ENCODE peak calls at places on chromosome 6, in six cellular contexts. I, S, J, G, N and V are unnamed samples.

GRCh38 chr6:142845143-142845571 is 99.8 kb downstream of the HIVEP2 start:
- DNase-seq in G (no peak), I (no peak), S (peak; percentile 45), N (peak; percentile 36), J (no peak), V (no peak)

GRCh38 chr6:95593025-95593424 is 15.7 kb downstream of the MANEA start:
- DNase-seq in N (no peak), J (no peak), I (no peak), S (no peak), G (no peak), V (no peak)

GRCh38 chr6:138830273-138830672 is 34.4 kb downstream of the ECT2L start:
- DNase-seq in G (no peak), I (no peak), N (no peak), J (no peak), S (no peak), V (no peak)

GRCh38 chr6:37205189-37205996 is 35.4 kb downstream of the PIM1 start:
- DNase-seq in N (no peak), J (no peak), G (no peak), I (no peak), S (no peak), V (no peak)

GRCh38 chr6:52409499-52409898 is 10.6 kb upstream of the EFHC1 start:
- DNase-seq in I (no peak), J (peak; percentile 72), S (no peak), N (peak; percentile 40), G (no peak), V (no peak)

GRCh38 chr6:150320450-150320849 is 48.4 kb upstream of the IYD start:
- DNase-seq in J (peak; percentile 21), G (peak; percentile 22), N (no peak), I (no peak), S (no peak), V (no peak)

GRCh38 chr6:1825926-1826325 is 216.2 kb downstream of the FOXC1 start:
- DNase-seq in S (no peak), N (no peak), I (no peak), G (no peak), J (peak; percentile 42), V (no peak)

GRCh38 chr6:142763205-142763604 is 181.8 kb downstream of the HIVEP2 start:
- DNase-seq in G (no peak), I (no peak), S (peak; percentile 63), J (peak; percentile 70), N (peak; percentile 65), V (no peak)

GRCh38 chr6:53154071-53154470 is 5.4 kb upstream of the GCM1 start:
- DNase-seq in J (peak; percentile 8), S (no peak), G (no peak), I (no peak), N (no peak), V (no peak)

GRCh38 chr6:27760464-27760863 is 151.7 kb downstream of the OR2B2 start:
- DNase-seq in I (no peak), J (no peak), G (no peak), S (no peak), N (no peak), V (no peak)
- H3K4me3 ChIP-seq in I (no peak overlapping the region), J (no peak overlapping the region), G (no peak overlapping the region), S (no peak overlapping the region), N (no peak overlapping the region), V (no peak overlapping the region)

GRCh38 chr6:39731565-39731964 is 6.4 kb upstream of the KIF6 start:
- DNase-seq in J (no peak), S (no peak), I (no peak), G (peak; percentile 9), N (no peak), V (no peak)
- TF ChIP-seq CTCF in J (no peak), S (no peak), I (no peak), G (peak; percentile 9), N (no peak), V (no peak)

DNA sequence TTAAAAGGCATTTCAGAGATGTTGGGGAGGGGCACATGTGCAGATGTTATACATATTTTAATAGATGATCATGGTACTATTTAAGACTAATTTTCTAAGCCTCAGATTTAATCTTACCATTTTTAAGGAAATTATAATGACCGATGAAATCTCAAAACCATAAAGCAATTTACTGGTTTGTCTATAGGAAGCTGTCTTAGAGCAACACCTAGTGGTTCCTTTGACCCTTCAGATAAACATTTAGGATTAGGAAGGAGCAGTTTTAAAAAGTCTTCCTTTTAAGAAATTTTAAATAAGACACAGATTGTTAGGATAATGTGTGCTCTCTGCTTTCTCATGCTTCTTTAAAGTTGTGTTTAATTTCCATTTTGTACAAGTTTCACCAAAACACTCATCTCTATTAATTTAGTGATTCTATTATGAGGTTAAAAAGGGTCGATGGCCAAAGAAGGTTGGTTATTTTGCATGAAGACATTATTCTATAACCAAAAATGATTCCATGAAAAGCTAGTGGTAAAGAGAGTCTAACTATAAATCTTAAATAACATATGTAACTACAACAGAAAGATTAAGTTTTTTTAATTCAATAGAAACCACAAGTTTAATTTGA is 376.4 kb downstream of the HACE1 start:
- DNase-seq in J (peak; percentile 48), S (no peak), G (peak; percentile 27), I (no peak), N (peak; percentile 61), V (no peak)
- H3K4me3 ChIP-seq in J (no peak overlapping the region), S (no peak overlapping the region), G (no peak overlapping the region), I (no peak overlapping the region), N (no peak overlapping the region), V (no peak overlapping the region)

GRCh38 chr6:18307006-18307405 is 42.7 kb upstream of the DEK start:
- DNase-seq in S (no peak), J (no peak), G (no peak), I (no peak), N (peak; percentile 30), V (no peak)

GRCh38 chr6:18308070-18308735 is 43.9 kb upstream of the DEK start:
- DNase-seq in J (peak; percentile 9), N (peak; percentile 50), I (no peak), G (no peak), S (no peak), V (no peak)

GRCh38 chr6:18302561-18303439 is 38.5 kb upstream of the DEK start:
- DNase-seq in I (no peak), N (peak; percentile 16), S (peak; percentile 26), G (no peak), J (peak; percentile 45), V (no peak)
- TF ChIP-seq CTCF in I (no peak), N (no peak), S (no peak), G (peak; percentile 19), J (peak; percentile 12), V (no peak)